ENCODE peak calls at places on chromosomes 3 and 15, in seven cellular contexts. C is breast epithelium; R is progenitor cell of endocrine pancreas; K is left ventricle myocardium inferior; F is stimulated activated CD8-positive, alpha-beta memory T cell treated with anti-CD3 and anti-CD28 coated beads, Interleukin-15, amount 100 ng/mL, for 24 hours; D is Ammon's horn; H is activated CD8-positive, alpha-beta T cell treated with anti-CD3 and anti-CD28 coated beads, Interleukin-2, amount 10 ng/mL, durations not matched to agents 7 days and 5 days. N is an unnamed sample.

GRCh38 chr15:54307926-54308325 is 329.7 kb downstream of the UNC13C start:
- DNase-seq in C (no peak), R (no peak), K (no peak), F (no peak), D (no peak), H (no peak), N (no peak)

GRCh38 chr3:13891492-13892073 is 11.7 kb upstream of the WNT7A start:
- DNase-seq in C (no peak), R (no peak), K (no peak), F (no peak), D (no peak), H (peak), N (no peak)

GRCh38 chr3:169604568-169604967 is 58.9 kb downstream of the MECOM start:
- DNase-seq in C (no peak), R (no peak), K (no peak), F (no peak), D (no peak), H (no peak), N (no peak)

GRCh38 chr3:18378218-18378617 is 46.9 kb downstream of the SATB1 start:
- DNase-seq in C (no peak), R (no peak), K (no peak), F (no peak), D (no peak), H (no peak), N (no peak)

GRCh38 chr3:52773361-52774065 is 2.8 kb upstream of the NEK4 start:
- DNase-seq in C (no peak), R (no peak), K (no peak), F (no peak), D (no peak), H (no peak), N (no peak)

GRCh38 chr3:123089611-123090301 is 22.9 kb downstream of the PDIA5 start:
- DNase-seq in C (no peak), R (no peak), K (peak), F (no peak), D (peak), H (no peak), N (peak)

GRCh38 chr15:77527164-77527778 is 105.4 kb downstream of the LINGO1 start:
- DNase-seq in C (no peak), R (peak), K (peak), F (no peak), D (no peak), H (no peak), N (no peak)

GRCh38 chr3:135362889-135363288 is 567.8 kb downstream of the EPHB1 start:
- DNase-seq in C (no peak), R (no peak), K (no peak), F (no peak), D (no peak), H (no peak), N (no peak)

GRCh38 chr3:195056506-195056905 is 214.5 kb downstream of the XXYLT1 start:
- DNase-seq in C (no peak), R (no peak), K (no peak), F (no peak), D (no peak), H (no peak), N (no peak)

GRCh38 chr3:82707035-82707434 is 945.6 kb upstream of the GBE1 start:
- DNase-seq in C (no peak), R (no peak), K (no peak), F (no peak), D (no peak), H (no peak), N (no peak)

GRCh38 chr3:187736418-187736871 is 8.8 kb downstream of the BCL6 start:
- DNase-seq in C (no peak), R (no peak), K (no peak), F (no peak), D (no peak), H (peak), N (peak)

GRCh38 chr3:49803464-49804140 is 541 bp downstream of the INKA1 start:
- DNase-seq in C (no peak), R (no peak), K (no peak), F (no peak), D (peak), H (peak), N (no peak)

GRCh38 chr3:99467420-99467819 is 171.0 kb upstream of the COL8A1 start:
- DNase-seq in C (no peak), R (no peak), K (no peak), F (no peak), D (no peak), H (no peak), N (no peak)

GRCh38 chr3:186108106-186108940 is 566 bp downstream of the ETV5 start:
- DNase-seq in C (no peak), R (peak), K (peak), F (no peak), D (peak), H (peak), N (peak)

GRCh38 chr3:55476515-55476914 is 10.6 kb downstream of the WNT5A start:
- DNase-seq in C (no peak), R (no peak), K (no peak), F (no peak), D (no peak), H (no peak), N (no peak)

GRCh38 chr3:22236490-22237271 is 485.7 kb upstream of the ZNF385D start:
- DNase-seq in C (no peak), R (no peak), K (no peak), F (no peak), D (no peak), H (no peak), N (no peak)